ENCODE peak calls at places on chromosome 6, in six cellular contexts. One of them, this sample, is unnamed.
A peak's percentile ranks its signal among the peaks of the same experiment; 100 is the strongest.

GRCh38 chr6:141580988-141581387 is 551.7 kb upstream of the GJE1 start:
- DNase-seq in BE2C: no peak
- DNase-seq in lung: no peak
- DNase-seq in CD8-positive, alpha-beta T cell: no peak
- DNase-seq in PC-9: no peak
- DNase-seq in kidney: no peak
- DNase-seq in this sample: no peak

GRCh38 chr6:90537027-90537426 is 49.8 kb downstream of the MAP3K7 start:
- DNase-seq in PC-9: no peak
- DNase-seq in CD8-positive, alpha-beta T cell: no peak
- DNase-seq in lung: no peak
- DNase-seq in BE2C: no peak
- DNase-seq in kidney: no peak
- DNase-seq in this sample: no peak

GRCh38 chr6:52642381-52642780 is 28.5 kb upstream of the TMEM14A start:
- DNase-seq in BE2C: no peak
- DNase-seq in kidney: no peak
- DNase-seq in PC-9: no peak
- DNase-seq in lung: no peak
- DNase-seq in CD8-positive, alpha-beta T cell: no peak
- DNase-seq in this sample: no peak

GRCh38 chr6:161242113-161242512 is 31.7 kb downstream of the AGPAT4 start:
- DNase-seq in kidney: no peak
- DNase-seq in lung: no peak
- DNase-seq in BE2C: no peak
- DNase-seq in CD8-positive, alpha-beta T cell: no peak
- DNase-seq in PC-9: no peak
- DNase-seq in this sample: no peak

GRCh38 chr6:11207199-11207968 is 25.1 kb downstream of the NEDD9 start:
- DNase-seq in CD8-positive, alpha-beta T cell: no peak
- DNase-seq in BE2C: no peak
- DNase-seq in lung: peak; percentile 80
- DNase-seq in PC-9: peak; percentile 98
- DNase-seq in kidney: no peak
- DNase-seq in this sample: no peak

GRCh38 chr6:19736066-19736465 is 101.1 kb upstream of the ID4 start:
- DNase-seq in BE2C: no peak
- DNase-seq in kidney: no peak
- DNase-seq in CD8-positive, alpha-beta T cell: no peak
- DNase-seq in lung: no peak
- DNase-seq in PC-9: no peak
- DNase-seq in this sample: no peak

GRCh38 chr6:134288538-134289203 is 29.2 kb downstream of the SGK1 start:
- DNase-seq in BE2C: no peak
- DNase-seq in kidney: no peak
- DNase-seq in lung: no peak
- DNase-seq in PC-9: peak; percentile 99
- DNase-seq in CD8-positive, alpha-beta T cell: no peak
- DNase-seq in this sample: peak; percentile 38

GRCh38 chr6:164947174-164947573 is 362.2 kb downstream of the C6orf118 start:
- DNase-seq in lung: no peak
- DNase-seq in PC-9: no peak
- DNase-seq in kidney: no peak
- DNase-seq in CD8-positive, alpha-beta T cell: no peak
- DNase-seq in BE2C: no peak
- DNase-seq in this sample: no peak

GRCh38 chr6:11606287-11606686 is 68.7 kb downstream of the TMEM170B start:
- DNase-seq in CD8-positive, alpha-beta T cell: no peak
- DNase-seq in kidney: no peak
- DNase-seq in PC-9: no peak
- DNase-seq in BE2C: no peak
- DNase-seq in lung: no peak
- DNase-seq in this sample: no peak

GRCh38 chr6:125944896-125945295 is 11.7 kb upstream of the HINT3 start:
- DNase-seq in CD8-positive, alpha-beta T cell: no peak
- DNase-seq in PC-9: no peak
- DNase-seq in kidney: no peak
- DNase-seq in BE2C: no peak
- DNase-seq in lung: no peak
- DNase-seq in this sample: no peak

GRCh38 chr6:19754686-19755085 is 82.5 kb upstream of the ID4 start:
- DNase-seq in lung: no peak
- DNase-seq in CD8-positive, alpha-beta T cell: no peak
- DNase-seq in PC-9: peak; percentile 35
- DNase-seq in BE2C: no peak
- DNase-seq in kidney: no peak
- DNase-seq in this sample: no peak

GRCh38 chr6:104486003-104486402 is 373.7 kb downstream of the HACE1 start:
- DNase-seq in kidney: no peak
- DNase-seq in CD8-positive, alpha-beta T cell: no peak
- DNase-seq in PC-9: no peak
- DNase-seq in BE2C: no peak
- DNase-seq in lung: no peak
- DNase-seq in this sample: no peak

GRCh38 chr6:138728672-138729071 is 44.9 kb upstream of the CCDC28A start:
- DNase-seq in PC-9: no peak
- DNase-seq in BE2C: no peak
- DNase-seq in lung: no peak
- DNase-seq in kidney: no peak
- DNase-seq in CD8-positive, alpha-beta T cell: no peak
- DNase-seq in this sample: no peak

GRCh38 chr6:170102582-170103481 is 188.0 kb downstream of the DLL1 start:
- DNase-seq in kidney: peak; percentile 43
- DNase-seq in PC-9: no peak
- DNase-seq in CD8-positive, alpha-beta T cell: peak; percentile 8
- DNase-seq in BE2C: no peak
- DNase-seq in lung: no peak
- DNase-seq in this sample: no peak

GRCh38 chr6:167662104-167662880 is 164.4 kb upstream of the AFDN start:
- DNase-seq in lung: no peak
- DNase-seq in CD8-positive, alpha-beta T cell: no peak
- DNase-seq in kidney: no peak
- DNase-seq in BE2C: no peak
- DNase-seq in PC-9: no peak
- DNase-seq in this sample: no peak

GRCh38 chr6:42679358-42679757 is 43.0 kb downstream of the PRPH2 start:
- DNase-seq in lung: no peak
- DNase-seq in PC-9: no peak
- DNase-seq in BE2C: no peak
- DNase-seq in kidney: no peak
- DNase-seq in CD8-positive, alpha-beta T cell: no peak
- DNase-seq in this sample: no peak

GRCh38 chr6:44224978-44225330 is 1.6 kb downstream of the SLC29A1 start:
- DNase-seq in lung: no peak
- DNase-seq in PC-9: no peak
- DNase-seq in BE2C: no peak
- DNase-seq in CD8-positive, alpha-beta T cell: no peak
- DNase-seq in kidney: no peak
- DNase-seq in this sample: no peak
- H3K4me3 ChIP-seq in lung: no peak overlapping the region
- H3K4me3 ChIP-seq in PC-9: no peak overlapping the region
- H3K4me3 ChIP-seq in BE2C: peak overlapping the region; percentile 69
- H3K4me3 ChIP-seq in CD8-positive, alpha-beta T cell: no peak overlapping the region
- H3K4me3 ChIP-seq in kidney: no peak overlapping the region
- H3K4me3 ChIP-seq in this sample: no peak overlapping the region

GRCh38 chr6:27114792-27115191 is 132.7 kb upstream of the PRSS16 start:
- DNase-seq in CD8-positive, alpha-beta T cell: no peak
- DNase-seq in lung: no peak
- DNase-seq in PC-9: no peak
- DNase-seq in kidney: no peak
- DNase-seq in BE2C: no peak
- DNase-seq in this sample: no peak
- H3K9me3 ChIP-seq in CD8-positive, alpha-beta T cell: no peaks in the 10 kb centered on the region
- H3K9me3 ChIP-seq in lung: no peaks in the 10 kb centered on the region
- H3K9me3 ChIP-seq in PC-9: peaks cover 11% of the 10 kb centered on the region
- H3K9me3 ChIP-seq in kidney: no peaks in the 10 kb centered on the region
- H3K9me3 ChIP-seq in BE2C: no peaks in the 10 kb centered on the region
- H3K9me3 ChIP-seq in this sample: no peaks in the 10 kb centered on the region

GRCh38 chr6:75081920-75082319 is 123.9 kb downstream of the COL12A1 start:
- DNase-seq in CD8-positive, alpha-beta T cell: no peak
- DNase-seq in lung: no peak
- DNase-seq in BE2C: no peak
- DNase-seq in PC-9: no peak
- DNase-seq in kidney: no peak
- DNase-seq in this sample: no peak

GRCh38 chr6:75089921-75090320 is 115.9 kb downstream of the COL12A1 start:
- DNase-seq in PC-9: no peak
- DNase-seq in BE2C: no peak
- DNase-seq in kidney: peak; percentile 54
- DNase-seq in lung: no peak
- DNase-seq in CD8-positive, alpha-beta T cell: no peak
- DNase-seq in this sample: no peak

GRCh38 chr6:75086236-75086635 is 119.6 kb downstream of the COL12A1 start:
- DNase-seq in lung: no peak
- DNase-seq in BE2C: no peak
- DNase-seq in kidney: no peak
- DNase-seq in PC-9: no peak
- DNase-seq in CD8-positive, alpha-beta T cell: no peak
- DNase-seq in this sample: no peak

GRCh38 chr6:75081047-75081446 is 124.8 kb downstream of the COL12A1 start:
- DNase-seq in kidney: no peak
- DNase-seq in PC-9: no peak
- DNase-seq in BE2C: no peak
- DNase-seq in CD8-positive, alpha-beta T cell: no peak
- DNase-seq in lung: no peak
- DNase-seq in this sample: no peak

GRCh38 chr6:75084872-75085381 is 120.9 kb downstream of the COL12A1 start:
- DNase-seq in BE2C: peak; percentile 8
- DNase-seq in CD8-positive, alpha-beta T cell: no peak
- DNase-seq in lung: peak; percentile 38
- DNase-seq in kidney: peak; percentile 79
- DNase-seq in PC-9: no peak
- DNase-seq in this sample: no peak
- H3K4me3 ChIP-seq in BE2C: no peak overlapping the region
- H3K4me3 ChIP-seq in CD8-positive, alpha-beta T cell: no peak overlapping the region
- H3K4me3 ChIP-seq in lung: no peak overlapping the region
- H3K4me3 ChIP-seq in kidney: peak overlapping the region; percentile 76
- H3K4me3 ChIP-seq in PC-9: no peak overlapping the region
- H3K4me3 ChIP-seq in this sample: no peak overlapping the region

DNA sequence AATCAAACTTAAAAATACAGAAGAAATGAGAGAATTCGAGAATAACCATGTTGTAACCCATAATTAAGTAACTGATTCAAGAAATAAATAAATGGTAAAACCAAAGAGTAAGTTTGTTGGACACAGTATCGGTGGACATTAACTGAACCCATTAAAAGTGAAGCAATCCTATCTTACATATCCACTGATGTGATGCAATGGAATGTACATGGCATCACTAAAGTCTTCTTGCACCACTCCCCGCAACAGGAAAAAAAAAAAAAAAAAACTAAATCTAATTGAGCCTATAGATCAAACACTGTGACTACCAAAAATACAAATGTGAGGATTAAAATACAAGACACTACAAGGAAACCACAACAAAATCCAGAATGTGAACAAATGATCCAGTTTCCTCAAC is 7.9 kb downstream of the SNX14 start:
- DNase-seq in lung: no peak
- DNase-seq in kidney: no peak
- DNase-seq in BE2C: no peak
- DNase-seq in CD8-positive, alpha-beta T cell: no peak
- DNase-seq in PC-9: no peak
- DNase-seq in this sample: no peak
- H3K9me3 ChIP-seq in lung: no peaks in the 10 kb centered on the region
- H3K9me3 ChIP-seq in kidney: no peaks in the 10 kb centered on the region
- H3K9me3 ChIP-seq in BE2C: no peaks in the 10 kb centered on the region
- H3K9me3 ChIP-seq in CD8-positive, alpha-beta T cell: no peaks in the 10 kb centered on the region
- H3K9me3 ChIP-seq in PC-9: no peaks in the 10 kb centered on the region
- H3K9me3 ChIP-seq in this sample: no peaks in the 10 kb centered on the region

This sample was measured in CD4-positive, alpha-beta memory T cell.